ENCODE peak calls at places on chromosome 18, in ten cellular contexts. I is frontal cortex; G is upper lobe of right lung; Y is KBM-7; L is Daoy; K is IMR-90; D is effector memory CD4-positive, alpha-beta T cell; R is natural killer cell; X is left cardiac atrium; Q is activated CD8-positive, alpha-beta memory T cell treated with anti-CD3 and anti-CD28 coated beads for 24 hours. U is an unnamed sample.

GRCh38 chr18:35030234-35030989 is 10.8 kb upstream of the MAPRE2 start:
- DNase-seq in G (no peak), Y (no peak), L (no peak), X (no peak), I (no peak), Q (no peak), K (no peak), D (no peak), R (no peak), U (no peak)

GRCh38 chr18:48827321-48828200 is 123.2 kb downstream of the SMAD7 start:
- DNase-seq in Y (no peak), Q (peak; percentile 37), X (no peak), D (no peak), L (peak; percentile 44), I (no peak), R (no peak), K (peak; percentile 73), G (peak; percentile 50), U (peak; percentile 70)

GRCh38 chr18:58911766-58912165 is 47.1 kb downstream of the ZNF532 start:
- DNase-seq in K (peak; percentile 34), L (peak; percentile 14), D (no peak), Q (no peak), R (no peak), Y (no peak), I (peak; percentile 32), G (no peak), X (no peak), U (no peak)

GRCh38 chr18:44781890-44782289 is 101.2 kb downstream of the SETBP1 start:
- DNase-seq in I (no peak), L (peak; percentile 31), G (no peak), R (no peak), D (no peak), K (peak; percentile 28), Y (no peak), X (no peak), Q (no peak), U (no peak)

GRCh38 chr18:63000839-63001238 is 285.5 kb downstream of the PHLPP1 start:
- DNase-seq in Y (no peak), G (no peak), D (no peak), I (no peak), Q (no peak), X (no peak), R (no peak), K (no peak), L (no peak), U (no peak)

GRCh38 chr18:45774065-45774521 is 50.1 kb downstream of the SLC14A1 start:
- DNase-seq in Y (peak; percentile 21), G (no peak), X (no peak), Q (no peak), K (peak; percentile 74), D (no peak), I (no peak), L (peak; percentile 80), R (no peak), U (no peak)

GRCh38 chr18:32930695-32931301 is 158.0 kb upstream of the KLHL14 start:
- DNase-seq in Y (peak; percentile 27), X (no peak), G (no peak), I (no peak), Q (no peak), D (no peak), R (no peak), K (peak; percentile 60), L (peak; percentile 20), U (no peak)

GRCh38 chr18:76568726-76569125 is 73.7 kb upstream of the ZNF516 start:
- DNase-seq in I (no peak), Y (no peak), K (no peak), X (no peak), G (no peak), Q (no peak), R (no peak), L (no peak), D (no peak), U (no peak)

GRCh38 chr18:32308493-32309120 is 118.8 kb downstream of the MEP1B start:
- DNase-seq in L (peak; percentile 81), K (peak; percentile 94), Y (no peak), R (no peak), Q (no peak), D (no peak), X (peak; percentile 28), I (no peak), G (no peak), U (no peak)

GRCh38 chr18:62998443-62998842 is 283.1 kb downstream of the PHLPP1 start:
- DNase-seq in Q (no peak), L (no peak), X (no peak), D (no peak), Y (no peak), I (no peak), G (no peak), K (no peak), R (no peak), U (no peak)

GRCh38 chr18:78640596-78640995 is 339.0 kb upstream of the SALL3 start:
- DNase-seq in X (no peak), R (no peak), D (no peak), K (no peak), I (no peak), Y (no peak), L (peak; percentile 22), G (no peak), Q (no peak), U (no peak)

GRCh38 chr18:56453576-56453975 is 184.8 kb downstream of the TXNL1 start:
- DNase-seq in L (no peak), X (no peak), I (no peak), R (no peak), D (no peak), K (no peak), G (no peak), Q (no peak), Y (no peak), U (no peak)

GRCh38 chr18:515838-516237 is 15.3 kb upstream of the COLEC12 start:
- DNase-seq in L (no peak), Q (no peak), I (no peak), X (no peak), G (no peak), D (no peak), R (no peak), Y (no peak), K (no peak), U (no peak)

GRCh38 chr18:58512648-58513338 is 116.1 kb downstream of the ALPK2 start:
- DNase-seq in D (no peak), Y (no peak), G (no peak), R (no peak), K (no peak), I (no peak), X (no peak), Q (no peak), L (no peak), U (no peak)

GRCh38 chr18:54453996-54454395 is 96.3 kb downstream of the C18orf54 start:
- DNase-seq in K (no peak), Y (no peak), X (no peak), D (no peak), L (no peak), G (no peak), I (no peak), R (no peak), Q (no peak), U (no peak)

GRCh38 chr18:62763101-62763521 is 47.8 kb downstream of the PHLPP1 start:
- DNase-seq in D (no peak), G (no peak), Y (no peak), L (no peak), X (no peak), K (no peak), Q (no peak), R (no peak), I (no peak), U (no peak)

GRCh38 chr18:74476154-74476553 is 19.0 kb upstream of the DIPK1C start:
- DNase-seq in R (no peak), L (peak; percentile 19), Y (peak; percentile 23), K (peak; percentile 8), I (peak; percentile 70), G (no peak), X (peak; percentile 43), D (no peak), Q (no peak), U (no peak)

GRCh38 chr18:35264409-35264808 is 23.6 kb downstream of the ZNF397 start:
- DNase-seq in D (no peak), Q (no peak), K (no peak), I (no peak), Y (no peak), R (no peak), L (no peak), G (no peak), X (no peak), U (no peak)

GRCh38 chr18:67513285-67513684 is 3.2 kb downstream of the DSEL start:
- DNase-seq in Y (no peak), Q (no peak), D (no peak), I (no peak), G (no peak), K (no peak), X (no peak), L (no peak), R (no peak), U (no peak)

GRCh38 chr18:55290898-55291297 is 297.1 kb downstream of the TCF4 start:
- DNase-seq in I (no peak), G (no peak), L (peak; percentile 11), R (no peak), D (no peak), X (no peak), K (peak; percentile 29), Y (no peak), Q (no peak), U (no peak)

GRCh38 chr18:21672868-21673267 is 31.7 kb downstream of the ABHD3 start:
- DNase-seq in R (no peak), K (peak; percentile 76), I (no peak), Q (no peak), L (peak; percentile 78), D (no peak), Y (no peak), X (peak; percentile 25), G (no peak), U (no peak)

GRCh38 chr18:45664824-45665763 is 49.8 kb downstream of the SLC14A2 start:
- DNase-seq in I (peak; percentile 64), Y (peak; percentile 75), Q (peak; percentile 81), K (peak; percentile 68), X (peak; percentile 35), R (peak; percentile 53), L (peak; percentile 47), G (no peak), D (peak; percentile 51), U (no peak)

GRCh38 chr18:35508746-35509338 is 11.1 kb upstream of the INO80C start:
- DNase-seq in Q (no peak), Y (no peak), K (no peak), L (no peak), X (no peak), G (no peak), I (no peak), R (no peak), D (no peak), U (no peak)